ENCODE peak calls at places on chromosomes 2 and 18, in six cellular contexts. J, W, K, Q, Z and F are unnamed samples.

GRCh38 chr2:88874063-88874657 is 182.7 kb downstream of the RPIA start:
- DNase-seq in J (peak; percentile 3), W (no peak), K (no peak), Q (peak; percentile 48), Z (peak; percentile 76), F (peak; percentile 31)

GRCh38 chr18:69383191-69383590 is 17.5 kb upstream of the DOK6 start:
- DNase-seq in J (no peak), W (no peak), K (no peak), Q (no peak), Z (no peak), F (no peak)

GRCh38 chr2:201656102-201656501 is 12.8 kb upstream of the TMEM237 start:
- DNase-seq in J (no peak), W (no peak), K (no peak), Q (no peak), Z (no peak), F (peak; percentile 15)

GRCh38 chr2:99458529-99458928 is 31.3 kb downstream of the REV1 start:
- DNase-seq in J (no peak), W (no peak), K (no peak), Q (no peak), Z (no peak), F (no peak)

GRCh38 chr2:217868911-217869334 is 133.9 kb downstream of the TNS1 start:
- DNase-seq in J (no peak), W (no peak), K (no peak), Q (no peak), Z (peak; percentile 37), F (no peak)

GRCh38 chr2:23545811-23546210 is 160.8 kb downstream of the KLHL29 start:
- DNase-seq in J (no peak), W (no peak), K (no peak), Q (no peak), Z (no peak), F (no peak)

GRCh38 chr2:202032841-202033316 is 776 bp upstream of the FZD7 start:
- DNase-seq in J (peak; percentile 27), W (no peak), K (peak; percentile 58), Q (peak; percentile 16), Z (peak; percentile 37), F (peak; percentile 28)

GRCh38 chr2:226063704-226064390 is 664.3 kb downstream of the NYAP2 start:
- DNase-seq in J (no peak), W (no peak), K (no peak), Q (peak; percentile 96), Z (peak; percentile 61), F (no peak)

GRCh38 chr2:217909156-217909820 is 93.5 kb downstream of the TNS1 start:
- DNase-seq in J (no peak), W (no peak), K (peak; percentile 30), Q (no peak), Z (no peak), F (no peak)

GRCh38 chr2:160305081-160305750 is 105.1 kb upstream of the ITGB6 start:
- DNase-seq in J (no peak), W (no peak), K (no peak), Q (no peak), Z (no peak), F (no peak)

GRCh38 chr2:202115385-202116060 is 42.5 kb downstream of the KIAA2012 start:
- DNase-seq in J (no peak), W (no peak), K (no peak), Q (no peak), Z (peak; percentile 76), F (no peak)

GRCh38 chr2:45011621-45012602 is 2.7 kb upstream of the SIX2 start:
- DNase-seq in J (no peak), W (no peak), K (no peak), Q (no peak), Z (no peak), F (no peak)

GRCh38 chr2:120283649-120284048 is 31.0 kb downstream of the RALB start:
- DNase-seq in J (no peak), W (no peak), K (no peak), Q (no peak), Z (no peak), F (no peak)

GRCh38 chr2:62306751-62307468 is 111.0 kb downstream of the B3GNT2 start:
- DNase-seq in J (peak; percentile 4), W (no peak), K (no peak), Q (peak; percentile 48), Z (peak; percentile 95), F (peak; percentile 33)

GRCh38 chr18:27185025-27185763 is at the start of gene CHST9:
- DNase-seq in J (no peak), W (no peak), K (peak; percentile 40), Q (no peak), Z (no peak), F (no peak)

GRCh38 chr2:52390651-52391050 is 1358.7 kb upstream of the NRXN1 start:
- DNase-seq in J (no peak), W (no peak), K (no peak), Q (no peak), Z (no peak), F (no peak)

GRCh38 chr2:239371726-239372686 is 28.8 kb downstream of the HDAC4 start:
- DNase-seq in J (no peak), W (no peak), K (no peak), Q (no peak), Z (no peak), F (no peak)